ENCODE peak calls at places on chromosomes 1 and 21, in five cellular contexts. B, R, A, X and W are unnamed samples.

GRCh38 chr1:7104053-7104738 is 318.9 kb downstream of the CAMTA1 start:
- DNase-seq in X (no peak), R (no peak), B (no peak), A (no peak), W (no peak)

GRCh38 chr1:17732475-17732874 is 22.7 kb upstream of the ACTL8 start:
- DNase-seq in R (no peak), B (no peak), X (no peak), A (no peak), W (no peak)

GRCh38 chr1:38029725-38030511 is 16.7 kb downstream of the POU3F1 start:
- DNase-seq in A (no peak), X (no peak), R (peak), B (no peak), W (no peak)

GRCh38 chr1:147072371-147073061 is 99.8 kb downstream of the PRKAB2 start:
- DNase-seq in A (no peak), B (no peak), R (no peak), X (no peak), W (no peak)

GRCh38 chr1:27011058-27011764 is 1.4 kb downstream of the TENT5B start:
- DNase-seq in B (peak), X (no peak), A (peak), R (peak), W (no peak)

GRCh38 chr1:224919508-224919907 is 10.0 kb upstream of the DNAH14 start:
- DNase-seq in X (no peak), A (no peak), R (no peak), B (no peak), W (no peak)

GRCh38 chr1:213679153-213679552 is 308.6 kb upstream of the PROX1 start:
- DNase-seq in X (no peak), A (no peak), R (no peak), B (no peak), W (no peak)

GRCh38 chr21:41217656-41218380 is 49.9 kb downstream of the BACE2 start:
- DNase-seq in B (no peak), A (no peak), X (no peak), R (no peak), W (no peak)

GRCh38 chr21:18041012-18041411 is 203.6 kb upstream of the CHODL start:
- DNase-seq in A (no peak), R (no peak), B (no peak), X (peak), W (peak)

GRCh38 chr21:46323227-46323709 is 402 bp downstream of the C21orf58 start:
- DNase-seq in B (no peak), A (no peak), R (no peak), X (no peak), W (peak)

GRCh38 chr1:10755977-10756521 is 40.4 kb downstream of the CASZ1 start:
- DNase-seq in A (no peak), R (peak), X (no peak), B (peak), W (peak)

GRCh38 chr1:107820797-107821196 is 144.2 kb downstream of the VAV3 start:
- DNase-seq in A (no peak), R (no peak), B (no peak), X (no peak), W (no peak)

GRCh38 chr1:5690291-5690690 is 301.9 kb downstream of the NPHP4 start:
- DNase-seq in B (no peak), R (no peak), X (no peak), A (no peak), W (no peak)

GRCh38 chr1:202143768-202144509 is 598 bp downstream of the ARL8A start:
- DNase-seq in X (no peak), R (no peak), A (no peak), B (no peak), W (peak)

GRCh38 chr1:53011175-53011574 is 50.8 kb upstream of the PODN start:
- DNase-seq in A (no peak), R (no peak), B (no peak), X (no peak), W (no peak)

GRCh38 chr1:154583691-154584212 is 16.2 kb downstream of the CHRNB2 start:
- DNase-seq in R (no peak), B (no peak), A (no peak), X (no peak), W (no peak)

GRCh38 chr1:99811075-99811474 is 39.1 kb upstream of the AGL start:
- DNase-seq in R (no peak), A (no peak), B (no peak), X (no peak), W (peak)

GRCh38 chr1:10632691-10633090 is 157.9 kb downstream of the PEX14 start:
- DNase-seq in B (no peak), A (no peak), X (no peak), R (no peak), W (no peak)

GRCh38 chr1:89125571-89126233 is at the start of gene GBP2:
- DNase-seq in X (peak), B (no peak), R (no peak), A (no peak), W (peak)

GRCh38 chr1:155093938-155094621 is 15.4 kb downstream of the EFNA3 start:
- DNase-seq in A (peak), B (no peak), X (peak), R (no peak), W (peak)

GRCh38 chr1:38885092-38885491 is 3.7 kb upstream of the GJA9 start:
- DNase-seq in X (no peak), B (no peak), A (no peak), R (no peak), W (no peak)

GRCh38 chr1:208107817-208108608 is 136.2 kb downstream of the PLXNA2 start:
- DNase-seq in A (no peak), R (peak), X (no peak), B (no peak), W (no peak)

GRCh38 chr1:177487481-177487880 is 316.7 kb downstream of the BRINP2 start:
- DNase-seq in X (no peak), A (no peak), B (no peak), R (no peak), W (no peak)

GRCh38 chr1:203682401-203683383 is 56.1 kb downstream of the ATP2B4 start:
- DNase-seq in R (no peak), X (no peak), B (no peak), A (peak), W (peak)

GRCh38 chr1:190338829-190339228 is 138.8 kb downstream of the BRINP3 start:
- DNase-seq in R (no peak), B (no peak), A (no peak), X (no peak), W (no peak)

GRCh38 chr1:114345930-114346479 is 165.0 kb downstream of the TRIM33 start:
- DNase-seq in B (no peak), R (peak), A (no peak), X (no peak), W (no peak)

GRCh38 chr1:8660455-8660854 is 157.0 kb downstream of the RERE start:
- DNase-seq in R (peak), A (no peak), B (no peak), X (peak), W (no peak)

GRCh38 chr1:174074757-174075156 is 52.6 kb upstream of the RC3H1 start:
- DNase-seq in B (no peak), A (no peak), X (no peak), R (no peak), W (peak)

GRCh38 chr1:18942340-18942739 is 14.1 kb downstream of the IFFO2 start:
- DNase-seq in R (no peak), A (no peak), X (no peak), B (no peak), W (no peak)

GRCh38 chr1:18556364-18556763 is 74.3 kb upstream of the PAX7 start:
- DNase-seq in B (no peak), X (peak), R (no peak), A (peak), W (peak)

GRCh38 chr21:37956772-37957171 is 40.5 kb upstream of the KCNJ6 start:
- DNase-seq in B (no peak), R (no peak), X (no peak), A (no peak), W (no peak)

GRCh38 chr1:187445066-187445465 is 616.3 kb downstream of the PLA2G4A start:
- DNase-seq in A (no peak), R (no peak), X (no peak), B (no peak), W (no peak)

GRCh38 chr1:87794788-87795614 is 466.3 kb downstream of the LMO4 start:
- DNase-seq in A (peak), R (peak), X (no peak), B (no peak), W (no peak)

GRCh38 chr1:78408830-78409229 is 81.9 kb upstream of the PTGFR start:
- DNase-seq in R (no peak), A (no peak), B (no peak), X (peak), W (no peak)

GRCh38 chr1:5253036-5253435 is 598.6 kb downstream of the AJAP1 start:
- DNase-seq in X (no peak), B (peak), A (no peak), R (no peak), W (no peak)

GRCh38 chr1:230824571-230825060 is 43.7 kb downstream of the C1orf198 start:
- DNase-seq in B (no peak), X (no peak), A (no peak), R (peak), W (no peak)

GRCh38 chr1:248696261-248696660 is 6.3 kb downstream of the OR14I1 start:
- DNase-seq in A (no peak), B (peak), X (no peak), R (no peak), W (peak)

GRCh38 chr1:59061876-59062275 is 235.0 kb upstream of the FGGY start:
- DNase-seq in X (peak), R (peak), A (peak), B (no peak), W (no peak)
- TF ChIP-seq POLR2A in X (peak), R (no peak), A (no peak), B (no peak), W (no peak)

GRCh38 chr1:169109561-169110134 is 3.2 kb downstream of the ATP1B1 start:
- DNase-seq in R (peak), A (peak), B (peak), X (no peak), W (no peak)
- TF ChIP-seq POLR2A in R (no peak), A (no peak), B (no peak), X (no peak), W (no peak)

DNA sequence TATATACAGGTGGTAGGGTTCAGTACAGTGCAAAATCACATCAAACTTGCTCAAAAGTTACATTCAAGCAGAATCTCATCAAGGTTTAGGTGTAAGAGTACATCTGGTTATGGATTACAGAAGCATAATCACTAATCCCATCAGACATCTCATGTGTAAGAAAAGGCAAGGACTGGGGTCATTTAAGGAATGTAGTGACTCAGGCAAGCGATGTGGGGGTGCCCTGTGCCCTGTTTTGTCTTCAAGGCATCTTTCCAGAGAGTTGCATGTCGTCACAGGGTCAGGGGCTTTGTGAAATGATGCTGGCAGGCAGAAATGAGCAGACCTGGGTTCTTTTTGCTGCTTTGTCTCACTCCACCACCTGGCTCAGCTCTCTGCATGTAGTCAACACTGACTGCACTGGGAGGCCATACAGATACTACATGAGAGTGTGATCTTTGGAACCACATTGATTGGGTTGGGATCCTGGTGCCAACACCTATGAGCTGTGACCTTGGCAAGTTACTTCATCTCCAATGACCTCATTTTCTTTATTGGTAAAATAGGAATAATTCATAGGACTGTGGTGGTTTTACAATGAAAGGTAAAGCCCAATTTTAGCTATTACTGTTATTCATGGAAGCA is 8.2 kb upstream of the HHIPL2 start:
- DNase-seq in A (no peak), R (peak), B (no peak), X (no peak), W (no peak)
- TF ChIP-seq POLR2A in A (no peak), R (no peak), B (no peak), X (no peak), W (no peak)

GRCh38 chr1:67138813-67139539 is 4.2 kb upstream of the C1orf141 start:
- DNase-seq in B (no peak), R (no peak), A (no peak), X (no peak), W (no peak)
- TF ChIP-seq POLR2A in B (no peak), R (no peak), A (no peak), X (no peak), W (no peak)

GRCh38 chr1:84939151-84939550 is 46.1 kb upstream of the LPAR3 start:
- DNase-seq in X (no peak), A (no peak), R (peak), B (no peak), W (no peak)

GRCh38 chr1:84944767-84945486 is 51.9 kb upstream of the LPAR3 start:
- DNase-seq in B (peak), A (peak), R (peak), X (peak), W (peak)

GRCh38 chr1:84939761-84940160 is 46.8 kb upstream of the LPAR3 start:
- DNase-seq in B (no peak), X (no peak), R (no peak), A (no peak), W (no peak)

GRCh38 chr1:84940481-84940880 is 47.5 kb upstream of the LPAR3 start:
- DNase-seq in R (no peak), X (no peak), B (no peak), A (no peak), W (no peak)

GRCh38 chr1:84941843-84942242 is 48.8 kb upstream of the LPAR3 start:
- DNase-seq in X (no peak), A (no peak), B (no peak), R (no peak), W (no peak)
- TF ChIP-seq POLR2A in X (no peak), A (no peak), B (no peak), R (no peak), W (no peak)